ENCODE peak calls at places on chromosomes 16 and 17, in seven cellular contexts. W, Z, L, F, R, U and V are unnamed samples.

GRCh38 chr16:82603784-82604411 is 22.9 kb upstream of the CDH13 start:
- DNase-seq in F (peak; percentile 58), R (peak; percentile 71), Z (peak; percentile 58), L (no peak), W (peak; percentile 52), U (peak; percentile 59), V (peak; percentile 77)

GRCh38 chr16:84795338-84796053 is 24.3 kb upstream of the CRISPLD2 start:
- DNase-seq in L (no peak), F (peak; percentile 46), U (peak; percentile 96), R (peak; percentile 99), Z (peak; percentile 72), W (peak; percentile 83), V (peak; percentile 99)

GRCh38 chr16:50530277-50531236 is 17.6 kb upstream of the NKD1 start:
- DNase-seq in L (no peak), Z (no peak), U (no peak), W (no peak), F (peak; percentile 88), R (no peak), V (no peak)

GRCh38 chr16:24723663-24724062 is 5.8 kb upstream of the TNRC6A start:
- DNase-seq in R (no peak), Z (no peak), F (no peak), L (no peak), W (no peak), U (no peak), V (no peak)

GRCh38 chr17:43033947-43034622 is 9.1 kb downstream of the RND2 start:
- DNase-seq in L (no peak), U (no peak), R (no peak), Z (no peak), W (no peak), F (no peak), V (no peak)

GRCh38 chr17:50608700-50609375 is 25.8 kb upstream of the ABCC3 start:
- DNase-seq in L (no peak), F (no peak), U (no peak), R (no peak), W (no peak), Z (no peak), V (no peak)

GRCh38 chr16:30926333-30926811 is 3.0 kb downstream of the FBXL19 start:
- DNase-seq in W (no peak), Z (no peak), F (no peak), R (no peak), U (no peak), L (no peak), V (no peak)

GRCh38 chr16:29148867-29149272 is 164.0 kb downstream of the LAT start:
- DNase-seq in W (peak; percentile 41), R (no peak), U (no peak), L (no peak), F (peak; percentile 80), Z (no peak), V (no peak)

GRCh38 chr17:38333635-38334295 is 10.0 kb downstream of the GPR179 start:
- DNase-seq in L (no peak), R (no peak), F (no peak), U (no peak), W (no peak), Z (no peak), V (peak; percentile 32)

GRCh38 chr17:69900829-69901228 is 174.2 kb upstream of the KCNJ16 start:
- DNase-seq in L (no peak), W (peak; percentile 61), F (no peak), R (peak; percentile 22), U (no peak), Z (peak; percentile 48), V (no peak)

GRCh38 chr17:4576729-4577322 is 7.5 kb upstream of the SMTNL2 start:
- DNase-seq in R (no peak), L (no peak), F (peak; percentile 46), U (no peak), Z (no peak), W (no peak), V (no peak)

GRCh38 chr16:86520317-86521210 is 10.2 kb downstream of the FOXF1 start:
- DNase-seq in W (no peak), Z (no peak), R (peak; percentile 42), L (no peak), U (no peak), F (no peak), V (no peak)
- H3K4me3 ChIP-seq in W (no peak overlapping the region), Z (no peak overlapping the region), R (peak overlapping the region; percentile 41), L (no peak overlapping the region), U (no peak overlapping the region), F (no peak overlapping the region), V (peak overlapping the region; percentile 15)

GRCh38 chr16:87662254-87663204 is 60.2 kb downstream of the JPH3 start:
- DNase-seq in Z (no peak), F (no peak), L (no peak), U (no peak), R (no peak), W (no peak), V (no peak)
- TF ChIP-seq CTCF in Z (no peak), F (no peak), L (no peak), U (peak; percentile 8), R (no peak), W (no peak), V (no peak)

GRCh38 chr16:49528035-49528434 is 154.4 kb downstream of the C16orf78 start:
- DNase-seq in U (peak; percentile 1), R (no peak), F (no peak), W (no peak), Z (no peak), L (no peak), V (peak; percentile 26)
- H3K4me3 ChIP-seq in U (peak overlapping the region; percentile 24), R (no peak overlapping the region), F (peak overlapping the region; percentile 16), W (no peak overlapping the region), Z (peak overlapping the region; percentile 28), L (peak overlapping the region; percentile 57), V (peak overlapping the region; percentile 47)

GRCh38 chr17:64202683-64203430 is 60.2 kb downstream of the TEX2 start:
- DNase-seq in W (no peak), Z (peak; percentile 80), R (peak; percentile 53), L (no peak), F (no peak), U (peak; percentile 90), V (peak; percentile 56)
- TF ChIP-seq CTCF in W (no peak), Z (no peak), R (no peak), L (no peak), F (no peak), U (no peak), V (no peak)

DNA sequence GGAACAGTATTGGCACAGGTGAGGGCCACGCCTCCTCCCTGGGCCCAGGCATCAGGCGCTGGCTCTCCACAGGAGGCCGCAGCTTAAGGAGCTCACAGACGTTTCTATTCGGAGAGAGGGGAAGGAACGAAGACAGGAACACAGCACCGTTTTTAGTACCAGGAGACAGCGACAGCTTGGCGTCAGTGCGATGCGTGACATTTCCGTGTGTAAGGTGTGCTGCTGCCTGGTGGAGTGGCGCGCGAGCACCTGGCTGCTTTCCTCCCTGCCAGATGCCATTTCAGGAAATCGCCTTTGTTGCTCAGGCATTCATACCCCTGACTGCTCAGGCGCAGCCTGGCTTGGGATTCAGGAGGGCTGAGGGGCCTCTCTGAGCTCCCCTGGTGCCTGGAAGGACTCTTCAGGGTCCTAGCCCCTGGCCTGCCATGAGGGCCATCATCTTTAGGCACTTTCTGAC is 367.5 kb downstream of the CPPED1 start:
- DNase-seq in Z (no peak), W (no peak), U (no peak), F (no peak), R (no peak), L (no peak), V (no peak)
- H3K4me3 ChIP-seq in Z (no peak overlapping the region), W (no peak overlapping the region), U (no peak overlapping the region), F (no peak overlapping the region), R (no peak overlapping the region), L (no peak overlapping the region), V (no peak overlapping the region)

GRCh38 chr17:77501101-77501566 is 360.4 kb downstream of the SEC14L1 start:
- DNase-seq in U (no peak), R (no peak), W (no peak), Z (peak; percentile 10), F (peak; percentile 20), L (no peak), V (peak; percentile 34)
- TF ChIP-seq CTCF in U (peak; percentile 73), R (peak; percentile 53), W (peak; percentile 31), Z (peak; percentile 17), F (peak; percentile 24), L (no peak), V (peak; percentile 54)

DNA sequence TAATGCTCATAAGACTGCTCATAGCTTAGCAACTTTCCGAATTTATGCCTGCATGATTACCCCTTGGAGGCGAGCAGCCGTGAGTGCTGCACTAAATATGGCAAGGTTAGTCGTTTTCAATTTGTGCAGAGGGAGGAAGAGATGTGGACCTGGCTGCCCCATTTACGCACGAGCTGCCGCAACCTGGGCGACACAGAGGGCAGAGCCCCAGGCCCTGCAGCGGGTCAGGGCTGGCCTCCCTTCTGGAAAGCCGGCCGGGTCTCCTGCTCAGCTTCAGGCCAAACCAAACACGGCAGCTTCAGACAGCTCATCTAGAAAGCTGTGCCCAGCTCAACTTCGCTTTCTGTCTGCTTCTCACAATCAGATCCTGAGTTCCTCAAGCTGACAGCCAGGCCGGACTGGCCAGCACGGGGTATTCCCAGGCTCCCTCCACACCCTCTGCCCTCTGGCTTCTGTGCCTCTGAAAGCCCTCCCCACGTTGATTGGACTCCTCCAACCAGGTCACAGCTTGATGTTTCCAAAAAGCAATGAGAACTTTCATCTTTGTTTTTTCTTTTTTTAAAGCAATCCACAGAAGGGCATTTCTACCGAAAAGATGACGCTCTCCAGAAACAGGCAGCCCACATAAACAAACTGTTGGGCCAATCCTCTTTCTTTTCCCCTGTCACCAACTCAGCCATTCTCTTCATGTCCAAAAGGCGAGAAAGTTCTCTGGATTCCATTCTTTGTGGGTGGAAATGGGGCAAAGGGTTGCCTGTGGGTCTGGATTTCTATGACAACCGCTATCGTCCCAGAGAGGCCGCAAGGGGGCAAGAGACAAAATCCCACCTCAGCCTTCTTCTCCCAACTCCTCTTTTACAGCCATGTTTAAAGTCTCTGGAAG is 189.1 kb downstream of the ZFHX3 start:
- DNase-seq in Z (no peak), L (peak; percentile 14), U (peak; percentile 68), W (no peak), F (no peak), R (peak; percentile 73), V (peak; percentile 56)
- H3K4me3 ChIP-seq in Z (no peak overlapping the region), L (peak overlapping the region; percentile 50), U (no peak overlapping the region), W (no peak overlapping the region), F (no peak overlapping the region), R (no peak overlapping the region), V (no peak overlapping the region)